ENCODE peak calls at places on chromosomes 3 and 15, in five cellular contexts. D is HFFc6, U is heart right ventricle, V is neural progenitor cell, Q is thoracic aorta. T is an unnamed sample.

GRCh38 chr3:140238646-140239314 is 303.8 kb downstream of the CLSTN2 start:
- DNase-seq in D (no peak), U (no peak), V (no peak), Q (no peak), T (no peak)

GRCh38 chr15:89227425-89227824 is 6.0 kb upstream of the RLBP1 start:
- DNase-seq in D (no peak), U (no peak), V (peak; percentile 21), Q (no peak), T (no peak)

GRCh38 chr3:126485131-126485530 is 9.4 kb upstream of the ZXDC start:
- DNase-seq in D (no peak), U (no peak), V (no peak), Q (no peak), T (no peak)

GRCh38 chr15:62187910-62188309 is 22.8 kb upstream of the C2CD4B start:
- DNase-seq in D (no peak), U (no peak), V (no peak), Q (no peak), T (no peak)

GRCh38 chr3:159062734-159063410 is 261.0 kb downstream of the MFSD1 start:
- DNase-seq in D (no peak), U (no peak), V (no peak), Q (no peak), T (no peak)

GRCh38 chr15:74402873-74403589 is 30.7 kb downstream of the SEMA7A start:
- DNase-seq in D (no peak), U (no peak), V (no peak), Q (no peak), T (no peak)

GRCh38 chr3:107068980-107069379 is 308.3 kb upstream of the CCDC54 start:
- DNase-seq in D (peak; percentile 38), U (no peak), V (no peak), Q (no peak), T (no peak)

GRCh38 chr3:69240651-69241578 is 118.5 kb upstream of the LMOD3 start:
- DNase-seq in D (no peak), U (no peak), V (no peak), Q (no peak), T (no peak)

GRCh38 chr3:184525337-184526157 is 36.0 kb upstream of the EPHB3 start:
- DNase-seq in D (no peak), U (no peak), V (peak; percentile 65), Q (no peak), T (peak; percentile 69)

GRCh38 chr3:105473521-105474223 is 107.0 kb downstream of the ALCAM start:
- DNase-seq in D (peak; percentile 84), U (no peak), V (peak; percentile 51), Q (no peak), T (no peak)

GRCh38 chr3:9780920-9781319 is 11.2 kb upstream of the CAMK1 start:
- DNase-seq in D (no peak), U (no peak), V (no peak), Q (no peak), T (no peak)
- TF ChIP-seq CTCF in D (no peak), U (no peak), V (no peak), Q (no peak), T (no peak)

DNA sequence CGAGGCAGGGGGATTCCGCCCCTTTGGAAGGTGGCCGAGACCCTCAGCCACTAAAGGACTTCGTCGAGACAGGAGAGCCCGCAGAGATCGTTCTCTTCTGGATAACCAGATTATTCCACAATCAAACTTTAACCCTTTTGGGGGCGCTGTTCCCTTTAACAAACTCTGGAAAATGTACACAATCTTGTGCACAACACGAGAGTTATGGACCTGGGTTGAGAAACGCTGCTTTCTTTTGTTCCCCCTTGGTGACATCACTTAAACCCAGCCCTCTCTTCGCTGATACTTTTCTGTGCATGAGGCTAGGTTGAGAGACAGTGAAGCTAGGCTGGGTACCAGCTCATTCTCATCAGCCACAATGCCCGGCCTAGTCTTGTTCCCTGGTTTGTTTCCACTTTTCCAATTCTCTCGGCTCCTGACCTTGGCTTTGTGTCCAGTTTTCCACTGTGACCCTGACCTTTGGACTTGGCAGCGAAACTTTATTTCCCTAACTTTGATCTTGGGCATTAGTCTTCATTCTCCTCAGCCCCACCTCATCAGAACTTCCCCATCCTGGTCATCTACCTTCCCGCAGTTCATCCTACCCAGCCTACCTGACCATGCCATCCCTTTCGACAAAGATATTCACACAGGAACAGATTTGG is 797 bp upstream of the ADPGK start:
- DNase-seq in D (peak; percentile 78), U (no peak), V (peak; percentile 86), Q (no peak), T (peak; percentile 64)
- TF ChIP-seq CTCF in D (peak; percentile 88), U (peak; percentile 68), V (peak; percentile 67), Q (peak; percentile 55), T (peak; percentile 83)

GRCh38 chr15:43268111-43269105 is 1.7 kb upstream of the TGM5 start:
- DNase-seq in D (no peak), U (no peak), V (peak; percentile 72), Q (no peak), T (peak; percentile 62)
- TF ChIP-seq CTCF in D (peak; percentile 43), U (peak; percentile 22), V (peak; percentile 57), Q (no peak), T (no peak)

DNA sequence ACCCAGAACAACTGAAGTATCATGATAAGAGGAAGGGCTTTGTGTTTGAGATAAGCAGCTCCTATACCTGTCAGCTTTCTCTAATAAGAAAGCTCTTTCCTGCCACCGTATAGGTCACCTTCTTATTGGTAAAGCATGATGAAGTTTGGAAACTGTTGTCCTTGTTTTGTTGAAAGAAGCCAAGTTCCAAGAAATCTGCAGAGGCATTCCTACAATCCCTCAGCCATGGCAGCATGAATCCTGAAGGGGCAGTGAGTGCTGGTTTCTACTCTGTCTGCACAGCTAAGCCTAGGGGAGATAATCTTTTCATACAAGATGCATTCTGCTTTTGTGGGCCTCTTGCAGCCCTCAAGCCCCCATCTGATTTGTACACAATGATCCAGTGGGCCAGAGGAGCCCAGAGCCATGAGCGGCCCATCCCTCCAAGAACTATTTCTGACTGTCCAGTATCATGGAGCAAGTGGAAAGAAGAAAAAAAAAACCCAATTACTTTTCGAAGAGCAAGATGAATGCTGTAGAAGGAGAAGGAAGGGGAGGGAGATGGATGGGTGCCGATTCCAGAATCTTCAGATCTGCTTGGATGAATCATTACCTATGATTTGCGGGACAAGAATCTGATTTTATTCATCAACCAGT is 1.9 kb upstream of the THBS1 start:
- DNase-seq in D (peak; percentile 20), U (no peak), V (peak; percentile 50), Q (no peak), T (no peak)
- TF ChIP-seq CTCF in D (peak; percentile 50), U (no peak), V (no peak), Q (no peak), T (no peak)

GRCh38 chr3:114565201-114565600 is 271.4 kb downstream of the TIGIT start:
- DNase-seq in D (no peak), U (peak; percentile 38), V (no peak), Q (no peak), T (no peak)

GRCh38 chr3:114566162-114566755 is 272.4 kb downstream of the TIGIT start:
- DNase-seq in D (no peak), U (no peak), V (peak; percentile 5), Q (no peak), T (no peak)

GRCh38 chr3:114558271-114558670 is 264.4 kb downstream of the TIGIT start:
- DNase-seq in D (peak; percentile 23), U (no peak), V (no peak), Q (no peak), T (no peak)

GRCh38 chr3:114563720-114564119 is 269.9 kb downstream of the TIGIT start:
- DNase-seq in D (no peak), U (no peak), V (no peak), Q (no peak), T (no peak)

GRCh38 chr3:114562557-114562956 is 268.7 kb downstream of the TIGIT start:
- DNase-seq in D (no peak), U (no peak), V (no peak), Q (no peak), T (no peak)
- TF ChIP-seq CTCF in D (no peak), U (no peak), V (no peak), Q (no peak), T (no peak)

GRCh38 chr3:38626171-38626570 is 23.3 kb downstream of the SCN5A start:
- DNase-seq in D (no peak), U (no peak), V (no peak), Q (no peak), T (no peak)

GRCh38 chr3:38628835-38629234 is 20.7 kb downstream of the SCN5A start:
- DNase-seq in D (no peak), U (no peak), V (no peak), Q (no peak), T (no peak)

GRCh38 chr3:38630070-38630469 is 19.4 kb downstream of the SCN5A start:
- DNase-seq in D (no peak), U (no peak), V (no peak), Q (no peak), T (no peak)

GRCh38 chr3:38630591-38630990 is 18.9 kb downstream of the SCN5A start:
- DNase-seq in D (no peak), U (no peak), V (no peak), Q (no peak), T (no peak)

DNA sequence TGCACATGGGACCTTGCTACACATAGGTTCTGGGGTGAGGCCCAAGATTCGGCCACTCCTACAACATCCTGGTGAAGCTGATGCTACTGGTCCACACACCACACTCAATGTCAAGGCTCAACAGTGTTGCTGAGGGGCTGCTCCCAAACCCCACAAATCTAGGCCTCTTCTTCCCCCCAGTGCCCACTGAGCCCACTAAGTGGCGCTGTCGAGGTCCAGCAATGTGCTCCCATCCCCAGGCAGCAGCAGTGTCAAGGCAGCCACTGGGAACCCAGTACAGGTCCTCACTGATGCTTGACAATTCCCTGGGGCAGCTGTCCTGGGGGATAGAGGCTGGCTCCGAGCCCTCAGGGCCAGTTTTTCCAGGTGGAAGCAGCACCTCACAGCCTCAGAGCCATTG is 21.5 kb downstream of the SCN5A start:
- DNase-seq in D (no peak), U (no peak), V (peak; percentile 80), Q (no peak), T (peak; percentile 76)
- TF ChIP-seq CTCF in D (peak; percentile 71), U (peak; percentile 42), V (peak; percentile 87), Q (no peak), T (peak; percentile 61)

T was measured in endothelial cell.